ENCODE peak calls at places on chromosome 1, in nine cellular contexts. B is colonic mucosa, I is heart right ventricle, P is Peyer's patch, F is Panc1, J is GM23338, V is left ventricle myocardium inferior, D is astrocyte, M is heart left ventricle. A is an unnamed sample.
A peak's percentile ranks its signal among the peaks of the same experiment; 100 is the strongest.

GRCh38 chr1:21165632-21166031 is 11.1 kb downstream of the EIF4G3 start:
- DNase-seq in B (no peak), F (no peak), J (no peak), I (no peak), V (no peak), P (no peak), D (no peak), M (no peak), A (no peak)

GRCh38 chr1:212500351-212500750 is 67.6 kb downstream of the NENF start:
- DNase-seq in F (no peak), I (no peak), D (no peak), P (no peak), J (no peak), M (no peak), V (no peak), B (no peak), A (no peak)

GRCh38 chr1:222894331-222894730 is 79.5 kb downstream of the DISP1 start:
- DNase-seq in J (no peak), F (no peak), M (no peak), P (no peak), I (no peak), D (no peak), B (no peak), V (no peak), A (no peak)

GRCh38 chr1:73056826-73057225 is 774.5 kb upstream of the NEGR1 start:
- DNase-seq in V (no peak), B (no peak), F (no peak), M (no peak), P (no peak), J (no peak), D (no peak), I (no peak), A (no peak)

GRCh38 chr1:202329891-202330290 is 11.8 kb downstream of the UBE2T start:
- DNase-seq in F (no peak), D (no peak), P (no peak), B (no peak), M (no peak), V (no peak), J (peak; percentile 56), I (no peak), A (no peak)

GRCh38 chr1:175116210-175116798 is 48.7 kb downstream of the TNN start:
- DNase-seq in B (no peak), V (no peak), J (no peak), M (no peak), I (no peak), D (no peak), P (no peak), F (no peak), A (no peak)

GRCh38 chr1:165644064-165644735 is 13.2 kb downstream of the MGST3 start:
- DNase-seq in F (no peak), D (no peak), P (no peak), B (no peak), V (no peak), I (no peak), J (no peak), M (no peak), A (no peak)

GRCh38 chr1:26156285-26157038 is 2.4 kb upstream of the FAM110D start:
- DNase-seq in J (peak; percentile 82), V (peak; percentile 76), M (peak; percentile 82), P (no peak), I (peak; percentile 78), D (no peak), B (no peak), F (no peak), A (no peak)

GRCh38 chr1:89085781-89086180 is 20.8 kb upstream of the GBP1 start:
- DNase-seq in B (peak; percentile 40), J (no peak), D (no peak), I (no peak), M (no peak), F (peak; percentile 22), V (no peak), P (peak; percentile 37), A (no peak)

GRCh38 chr1:205258313-205259176 is 30.8 kb downstream of the TMCC2 start:
- DNase-seq in I (no peak), P (no peak), B (no peak), M (no peak), V (no peak), F (no peak), J (no peak), D (peak; percentile 60), A (no peak)

GRCh38 chr1:32818804-32819541 is 1.5 kb downstream of the S100PBP start:
- DNase-seq in V (no peak), J (no peak), B (peak; percentile 27), F (no peak), I (no peak), M (no peak), D (no peak), P (peak; percentile 47), A (no peak)

GRCh38 chr1:32813941-32814739 is 3.0 kb downstream of the YARS1 start:
- DNase-seq in P (no peak), I (no peak), D (peak; percentile 47), V (no peak), B (no peak), J (no peak), M (no peak), F (no peak), A (no peak)

GRCh38 chr1:32817815-32818786 is 648 bp downstream of the S100PBP start:
- DNase-seq in I (peak; percentile 82), B (peak; percentile 85), J (peak; percentile 85), P (peak; percentile 58), D (peak; percentile 34), M (peak; percentile 88), F (no peak), V (peak; percentile 83), A (peak; percentile 76)

GRCh38 chr1:32816676-32817158 is 441 bp downstream of the YARS1 start:
- DNase-seq in D (no peak), V (no peak), I (no peak), B (no peak), F (no peak), P (no peak), M (no peak), J (peak; percentile 37), A (peak; percentile 59)

DNA sequence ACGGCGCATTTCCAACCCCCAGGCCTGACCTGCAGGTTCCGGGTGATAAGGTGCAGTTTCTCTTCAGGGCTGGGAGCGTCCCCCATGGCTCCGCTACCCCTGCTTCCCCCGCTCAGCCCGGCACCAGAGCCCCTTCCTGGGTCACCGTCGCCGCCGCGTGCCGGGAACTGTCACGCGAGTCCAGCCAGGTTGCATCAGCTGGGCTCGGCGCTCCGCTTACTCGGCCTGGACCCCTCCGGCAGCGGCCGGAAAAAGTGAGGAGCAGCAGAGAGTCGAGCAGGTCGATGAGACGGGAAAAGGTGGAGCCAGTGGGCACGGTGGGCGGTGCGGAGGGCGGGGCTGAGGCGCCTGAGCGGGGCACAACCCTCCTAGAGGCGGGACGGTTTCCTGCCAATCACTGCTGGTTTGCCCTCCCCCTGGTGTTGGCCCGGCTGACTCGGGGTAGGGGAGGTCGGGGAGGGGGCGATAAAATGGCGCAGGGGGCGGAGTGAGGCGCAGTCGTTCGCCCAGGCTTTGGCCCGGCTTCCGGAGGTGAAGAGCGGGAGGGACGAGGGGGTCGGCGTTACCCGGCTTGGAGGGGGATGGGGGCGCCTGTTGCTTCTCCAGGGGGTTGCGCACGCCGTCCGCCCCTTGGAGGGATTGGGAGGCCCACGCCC is at the start of the genes S100PBP and YARS1:
- DNase-seq in F (peak; percentile 92), M (peak; percentile 99), B (peak; percentile 100), D (peak; percentile 94), V (peak; percentile 100), P (peak; percentile 99), J (peak; percentile 98), I (peak; percentile 100), A (peak; percentile 99)
- H3K4me1 ChIP-seq in F (peaks cover 19% of the 10 kb centered on the region), M (peaks cover 5% of the 10 kb centered on the region), B (peaks cover 3% of the 10 kb centered on the region), D (peaks cover 28% of the 10 kb centered on the region), V (peaks cover 76% of the 10 kb centered on the region), P (peaks cover 3% of the 10 kb centered on the region), J (peaks cover 36% of the 10 kb centered on the region), I (peaks cover 41% of the 10 kb centered on the region), A (no peaks in the 10 kb centered on the region)

DNA sequence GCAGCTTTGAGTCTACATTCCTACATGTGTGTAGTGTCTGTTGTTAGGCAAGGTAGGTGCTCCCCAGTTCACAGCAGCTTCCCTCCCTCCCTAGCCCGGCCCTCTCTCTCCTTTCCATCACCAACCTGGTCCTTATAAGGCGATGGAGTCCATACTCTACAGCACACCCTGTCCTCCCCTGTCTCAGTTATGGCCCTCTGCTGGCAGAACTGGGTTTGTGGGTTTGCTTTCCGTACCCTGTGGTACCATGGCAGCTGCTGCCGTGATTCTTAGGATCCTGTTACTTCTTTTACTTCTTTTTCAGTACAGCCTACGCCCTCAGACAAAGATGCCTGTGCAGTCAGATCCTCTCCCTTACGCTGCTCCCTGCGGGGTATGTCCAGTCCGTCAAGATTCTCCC is 31.7 kb downstream of the AK5 start:
- DNase-seq in F (no peak), J (peak; percentile 80), I (no peak), B (no peak), P (no peak), M (no peak), V (no peak), D (no peak), A (no peak)
- TF ChIP-seq CTCF in F (peak; percentile 73), J (peak; percentile 67), I (no peak), B (no peak), P (no peak), M (no peak), V (peak; percentile 32), D (peak; percentile 14), A (no peak)

GRCh38 chr1:246107516-246108277 is 399.4 kb downstream of the SMYD3 start:
- DNase-seq in B (no peak), P (no peak), D (peak; percentile 81), I (no peak), J (peak; percentile 12), M (no peak), V (no peak), F (no peak), A (no peak)

GRCh38 chr1:246110343-246111219 is 396.5 kb downstream of the SMYD3 start:
- DNase-seq in J (no peak), D (peak; percentile 54), V (no peak), M (no peak), B (no peak), F (no peak), I (no peak), P (no peak), A (no peak)

GRCh38 chr1:246108278-246108925 is 398.7 kb downstream of the SMYD3 start:
- DNase-seq in P (no peak), M (no peak), F (no peak), V (no peak), J (no peak), B (no peak), D (no peak), I (no peak), A (no peak)

GRCh38 chr1:246106342-246106763 is 400.7 kb downstream of the SMYD3 start:
- DNase-seq in J (no peak), B (no peak), F (no peak), M (no peak), P (no peak), I (no peak), V (no peak), D (peak; percentile 60), A (no peak)

GRCh38 chr1:246104927-246105326 is 402.2 kb downstream of the SMYD3 start:
- DNase-seq in P (no peak), F (no peak), I (no peak), B (no peak), M (no peak), D (no peak), J (no peak), V (no peak), A (no peak)
- H3K4me1 ChIP-seq in P (no peaks in the 10 kb centered on the region), F (no peaks in the 10 kb centered on the region), I (no peaks in the 10 kb centered on the region), B (no peaks in the 10 kb centered on the region), M (no peaks in the 10 kb centered on the region), D (peaks cover 37% of the 10 kb centered on the region), J (peaks cover 12% of the 10 kb centered on the region), V (no peaks in the 10 kb centered on the region), A (no peaks in the 10 kb centered on the region)

DNA sequence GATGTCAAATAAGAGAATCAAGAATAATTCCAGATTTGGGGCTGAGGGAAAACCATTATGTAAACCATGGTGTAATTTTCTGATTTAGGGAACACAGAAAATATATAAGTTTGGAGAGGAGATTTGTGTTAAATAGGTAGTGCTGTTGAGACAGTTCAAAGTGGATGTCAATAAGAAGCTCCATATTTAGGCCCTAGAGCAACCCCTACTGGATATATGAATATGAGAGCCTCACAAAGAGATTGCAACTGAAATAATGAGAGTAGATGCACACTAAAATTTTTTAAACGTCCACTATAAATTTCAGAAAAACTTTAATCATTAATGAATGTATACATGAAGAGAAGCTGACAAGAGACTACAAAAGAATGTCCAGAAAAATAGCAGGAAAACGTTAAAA is 1447.8 kb upstream of the PRMT6 start:
- DNase-seq in V (no peak), D (no peak), I (no peak), M (no peak), B (no peak), P (no peak), J (peak; percentile 14), F (no peak), A (no peak)
- TF ChIP-seq CTCF in V (peak; percentile 19), D (peak; percentile 13), I (no peak), M (no peak), B (no peak), P (no peak), J (peak; percentile 52), F (peak; percentile 22), A (no peak)

A was measured in right atrium auricular region.